ENCODE peak calls at places on chromosomes 16 and 17, in seven cellular contexts. M, F, D, H, C, S and X are unnamed samples.

GRCh38 chr16:69564845-69565610 is 738 bp upstream of the NFAT5 start:
- DNase-seq in M (no peak), F (no peak), D (peak; percentile 22), H (no peak), C (no peak), S (peak; percentile 12), X (no peak)

GRCh38 chr17:83064732-83065659 is 14.4 kb upstream of the METRNL start:
- DNase-seq in M (no peak), F (no peak), D (no peak), H (no peak), C (peak; percentile 48), S (no peak), X (peak; percentile 68)

GRCh38 chr17:15930426-15930825 is 14.5 kb upstream of the ADORA2B start:
- DNase-seq in M (no peak), F (no peak), D (no peak), H (no peak), C (no peak), S (no peak), X (no peak)

GRCh38 chr16:4544483-4544882 is 5.9 kb upstream of the CDIP1 start:
- DNase-seq in M (no peak), F (no peak), D (no peak), H (no peak), C (no peak), S (no peak), X (no peak)

GRCh38 chr16:55912022-55912421 is 36.8 kb upstream of the CES5A start:
- DNase-seq in M (no peak), F (no peak), D (no peak), H (no peak), C (no peak), S (no peak), X (no peak)

GRCh38 chr16:13553453-13553985 is 366.4 kb upstream of the ERCC4 start:
- DNase-seq in M (no peak), F (no peak), D (no peak), H (no peak), C (no peak), S (no peak), X (no peak)

GRCh38 chr17:43212641-43213490 is 1.2 kb downstream of the TMEM106A start:
- DNase-seq in M (no peak), F (no peak), D (peak; percentile 8), H (no peak), C (peak; percentile 28), S (peak; percentile 36), X (no peak)

GRCh38 chr17:40283662-40284061 is 4.0 kb upstream of the CDC6 start:
- DNase-seq in M (no peak), F (peak; percentile 46), D (peak; percentile 98), H (no peak), C (no peak), S (no peak), X (peak; percentile 84)

GRCh38 chr16:11682655-11683096 is 14.4 kb downstream of the SNN start:
- DNase-seq in M (no peak), F (no peak), D (peak; percentile 88), H (no peak), C (no peak), S (no peak), X (no peak)

GRCh38 chr16:3501783-3502400 is 1.1 kb downstream of the CLUAP1 start:
- DNase-seq in M (no peak), F (no peak), D (no peak), H (no peak), C (no peak), S (no peak), X (no peak)

GRCh38 chr17:73562896-73563295 is 81.3 kb downstream of the SDK2 start:
- DNase-seq in M (no peak), F (no peak), D (no peak), H (no peak), C (no peak), S (no peak), X (no peak)

GRCh38 chr17:61409301-61410099 is 9.9 kb downstream of the TBX2 start:
- DNase-seq in M (peak; percentile 87), F (peak; percentile 75), D (peak; percentile 77), H (no peak), C (peak; percentile 67), S (peak; percentile 58), X (peak; percentile 76)

GRCh38 chr16:76768316-76768715 is 422.7 kb upstream of the MON1B start:
- DNase-seq in M (no peak), F (no peak), D (no peak), H (no peak), C (no peak), S (no peak), X (no peak)

GRCh38 chr16:74605746-74606520 is 981 bp downstream of the GLG1 start:
- DNase-seq in M (peak; percentile 51), F (no peak), D (peak; percentile 51), H (no peak), C (no peak), S (no peak), X (no peak)

GRCh38 chr16:51982715-51983680 is 563.9 kb downstream of the TOX3 start:
- DNase-seq in M (peak; percentile 84), F (peak; percentile 76), D (peak; percentile 82), H (no peak), C (peak; percentile 38), S (peak; percentile 62), X (peak; percentile 72)

GRCh38 chr17:75635610-75636202 is 2.5 kb downstream of the SMIM5 start:
- DNase-seq in M (no peak), F (no peak), D (no peak), H (no peak), C (no peak), S (no peak), X (no peak)

GRCh38 chr17:79648181-79648831 is 37.5 kb upstream of the RBFOX3 start:
- DNase-seq in M (no peak), F (no peak), D (no peak), H (no peak), C (peak; percentile 29), S (no peak), X (no peak)

GRCh38 chr17:82175166-82175565 is 37.5 kb downstream of the CCDC57 start:
- DNase-seq in M (no peak), F (no peak), D (no peak), H (no peak), C (no peak), S (no peak), X (no peak)

GRCh38 chr16:85840395-85840794 is 40.9 kb downstream of the COX4I1 start:
- DNase-seq in M (no peak), F (no peak), D (no peak), H (no peak), C (no peak), S (no peak), X (no peak)

GRCh38 chr16:68642436-68643064 is 2.6 kb upstream of the CDH3 start:
- DNase-seq in M (peak; percentile 91), F (no peak), D (no peak), H (no peak), C (no peak), S (no peak), X (no peak)

GRCh38 chr17:14311979-14312378 is 11.1 kb downstream of the HS3ST3B1 start:
- DNase-seq in M (no peak), F (no peak), D (no peak), H (no peak), C (no peak), S (no peak), X (no peak)

GRCh38 chr16:951660-952301 is 19.0 kb downstream of the LMF1 start:
- DNase-seq in M (no peak), F (no peak), D (no peak), H (no peak), C (no peak), S (no peak), X (no peak)

GRCh38 chr16:1063728-1064127 is 8.8 kb upstream of the SSTR5 start:
- DNase-seq in M (no peak), F (no peak), D (no peak), H (no peak), C (no peak), S (no peak), X (no peak)

GRCh38 chr16:11916524-11917285 is 949 bp upstream of the GSPT1 start:
- DNase-seq in M (no peak), F (peak; percentile 87), D (peak; percentile 91), H (no peak), C (peak; percentile 67), S (no peak), X (peak; percentile 65)

GRCh38 chr17:8954339-8954738 is 11.2 kb downstream of the PIK3R5 start:
- DNase-seq in M (peak; percentile 22), F (no peak), D (no peak), H (peak; percentile 39), C (no peak), S (peak; percentile 87), X (no peak)

GRCh38 chr16:24164402-24164801 is 91.7 kb upstream of the CACNG3 start:
- DNase-seq in M (no peak), F (no peak), D (no peak), H (no peak), C (no peak), S (no peak), X (no peak)

GRCh38 chr17:545156-545555 is 169.5 kb downstream of the VPS53 start:
- DNase-seq in M (peak; percentile 13), F (no peak), D (no peak), H (no peak), C (no peak), S (no peak), X (no peak)

GRCh38 chr17:67534941-67535340 is 157.9 kb downstream of the PITPNC1 start:
- DNase-seq in M (peak; percentile 22), F (no peak), D (no peak), H (no peak), C (no peak), S (no peak), X (no peak)
- TF ChIP-seq CTCF in M (no peak), F (no peak), D (no peak), H (no peak), C (no peak), S (no peak), X (no peak)

GRCh38 chr16:31298958-31299357 is 39.2 kb downstream of the ITGAM start:
- DNase-seq in M (no peak), F (peak; percentile 23), D (peak; percentile 5), H (no peak), C (no peak), S (no peak), X (no peak)
- TF ChIP-seq CTCF in M (peak; percentile 16), F (peak; percentile 44), D (peak; percentile 25), H (no peak), C (peak; percentile 45), S (peak; percentile 49), X (no peak)

GRCh38 chr17:5019475-5019956 is 15.7 kb downstream of the SLC52A1 start:
- DNase-seq in M (peak; percentile 25), F (no peak), D (no peak), H (no peak), C (no peak), S (peak; percentile 44), X (no peak)
- TF ChIP-seq CTCF in M (peak; percentile 22), F (peak; percentile 9), D (peak; percentile 17), H (no peak), C (peak; percentile 4), S (peak; percentile 37), X (no peak)

GRCh38 chr17:7220593-7221280 is 999 bp downstream of the ACADVL start:
- DNase-seq in M (peak; percentile 54), F (peak; percentile 87), D (peak; percentile 69), H (no peak), C (no peak), S (peak; percentile 80), X (peak; percentile 60)
- TF ChIP-seq CTCF in M (peak; percentile 41), F (peak; percentile 66), D (peak; percentile 52), H (peak; percentile 48), C (no peak), S (peak; percentile 70), X (no peak)